ENCODE peak calls at places on chromosomes 12 and 14, in ten cellular contexts. One of them, this sample, is unnamed.

GRCh38 chr14:74495356-74495755 is 1.8 kb downstream of the ISCA2 start:
- DNase-seq in germinal center: no peak
- DNase-seq in NCI-H2029 treated with DMSO at 0.1 percent for 48 hours: no peak
- DNase-seq in kidney: no peak
- DNase-seq in HuH-7: no peak
- DNase-seq in GM12864: no peak
- DNase-seq in cardiac muscle cell: no peak
- DNase-seq in activated CD8-positive, alpha-beta T cell treated with anti-CD3 and anti-CD28 coated beads, Interleukin-2, amount 10 ng/mL, durations not matched to agents 7 days and 5 days: no peak
- DNase-seq in activated gamma-delta T cell treated with Interleukin-2 at 50 U/mL for 16 hours: no peak
- DNase-seq in neural crest cell: no peak
- DNase-seq in this sample: peak

GRCh38 chr14:101088395-101088667 is 184.8 kb upstream of the RTL1 start:
- DNase-seq in HuH-7: no peak
- DNase-seq in activated CD8-positive, alpha-beta T cell treated with anti-CD3 and anti-CD28 coated beads, Interleukin-2, amount 10 ng/mL, durations not matched to agents 7 days and 5 days: no peak
- DNase-seq in NCI-H2029 treated with DMSO at 0.1 percent for 48 hours: no peak
- DNase-seq in cardiac muscle cell: no peak
- DNase-seq in activated gamma-delta T cell treated with Interleukin-2 at 50 U/mL for 16 hours: no peak
- DNase-seq in kidney: peak
- DNase-seq in GM12864: no peak
- DNase-seq in germinal center: no peak
- DNase-seq in neural crest cell: no peak
- DNase-seq in this sample: no peak

GRCh38 chr12:113062502-113063395 is 6.2 kb downstream of the DTX1 start:
- DNase-seq in HuH-7: no peak
- DNase-seq in neural crest cell: no peak
- DNase-seq in GM12864: no peak
- DNase-seq in kidney: no peak
- DNase-seq in activated gamma-delta T cell treated with Interleukin-2 at 50 U/mL for 16 hours: no peak
- DNase-seq in activated CD8-positive, alpha-beta T cell treated with anti-CD3 and anti-CD28 coated beads, Interleukin-2, amount 10 ng/mL, durations not matched to agents 7 days and 5 days: no peak
- DNase-seq in NCI-H2029 treated with DMSO at 0.1 percent for 48 hours: no peak
- DNase-seq in germinal center: peak
- DNase-seq in cardiac muscle cell: no peak
- DNase-seq in this sample: no peak

GRCh38 chr14:104288272-104288671 is 149.9 kb downstream of the KIF26A start:
- DNase-seq in GM12864: no peak
- DNase-seq in germinal center: no peak
- DNase-seq in neural crest cell: no peak
- DNase-seq in kidney: peak
- DNase-seq in cardiac muscle cell: no peak
- DNase-seq in activated gamma-delta T cell treated with Interleukin-2 at 50 U/mL for 16 hours: no peak
- DNase-seq in NCI-H2029 treated with DMSO at 0.1 percent for 48 hours: no peak
- DNase-seq in HuH-7: no peak
- DNase-seq in activated CD8-positive, alpha-beta T cell treated with anti-CD3 and anti-CD28 coated beads, Interleukin-2, amount 10 ng/mL, durations not matched to agents 7 days and 5 days: no peak
- DNase-seq in this sample: no peak

GRCh38 chr12:20174776-20175175 is 193.6 kb upstream of the PDE3A start:
- DNase-seq in germinal center: no peak
- DNase-seq in cardiac muscle cell: no peak
- DNase-seq in GM12864: no peak
- DNase-seq in kidney: no peak
- DNase-seq in HuH-7: no peak
- DNase-seq in NCI-H2029 treated with DMSO at 0.1 percent for 48 hours: no peak
- DNase-seq in neural crest cell: no peak
- DNase-seq in activated CD8-positive, alpha-beta T cell treated with anti-CD3 and anti-CD28 coated beads, Interleukin-2, amount 10 ng/mL, durations not matched to agents 7 days and 5 days: no peak
- DNase-seq in activated gamma-delta T cell treated with Interleukin-2 at 50 U/mL for 16 hours: no peak
- DNase-seq in this sample: no peak

GRCh38 chr14:47509957-47510356 is 165.4 kb downstream of the MDGA2 start:
- DNase-seq in GM12864: no peak
- DNase-seq in activated CD8-positive, alpha-beta T cell treated with anti-CD3 and anti-CD28 coated beads, Interleukin-2, amount 10 ng/mL, durations not matched to agents 7 days and 5 days: no peak
- DNase-seq in NCI-H2029 treated with DMSO at 0.1 percent for 48 hours: no peak
- DNase-seq in HuH-7: no peak
- DNase-seq in germinal center: no peak
- DNase-seq in cardiac muscle cell: no peak
- DNase-seq in kidney: no peak
- DNase-seq in neural crest cell: no peak
- DNase-seq in activated gamma-delta T cell treated with Interleukin-2 at 50 U/mL for 16 hours: no peak
- DNase-seq in this sample: no peak

GRCh38 chr12:67966560-67966959 is 22.7 kb upstream of the IFNG-AS1 start:
- DNase-seq in NCI-H2029 treated with DMSO at 0.1 percent for 48 hours: no peak
- DNase-seq in HuH-7: no peak
- DNase-seq in activated CD8-positive, alpha-beta T cell treated with anti-CD3 and anti-CD28 coated beads, Interleukin-2, amount 10 ng/mL, durations not matched to agents 7 days and 5 days: no peak
- DNase-seq in germinal center: no peak
- DNase-seq in cardiac muscle cell: no peak
- DNase-seq in neural crest cell: no peak
- DNase-seq in kidney: no peak
- DNase-seq in GM12864: no peak
- DNase-seq in activated gamma-delta T cell treated with Interleukin-2 at 50 U/mL for 16 hours: no peak
- DNase-seq in this sample: peak

GRCh38 chr12:49838973-49839633 is 3.8 kb downstream of the BCDIN3D start:
- DNase-seq in germinal center: peak
- DNase-seq in GM12864: no peak
- DNase-seq in activated gamma-delta T cell treated with Interleukin-2 at 50 U/mL for 16 hours: peak
- DNase-seq in activated CD8-positive, alpha-beta T cell treated with anti-CD3 and anti-CD28 coated beads, Interleukin-2, amount 10 ng/mL, durations not matched to agents 7 days and 5 days: peak
- DNase-seq in neural crest cell: peak
- DNase-seq in cardiac muscle cell: peak
- DNase-seq in HuH-7: peak
- DNase-seq in kidney: no peak
- DNase-seq in NCI-H2029 treated with DMSO at 0.1 percent for 48 hours: peak
- DNase-seq in this sample: peak

GRCh38 chr12:123934829-123935228 is 37.8 kb downstream of the CCDC92 start:
- DNase-seq in neural crest cell: no peak
- DNase-seq in HuH-7: no peak
- DNase-seq in activated gamma-delta T cell treated with Interleukin-2 at 50 U/mL for 16 hours: no peak
- DNase-seq in kidney: peak
- DNase-seq in NCI-H2029 treated with DMSO at 0.1 percent for 48 hours: no peak
- DNase-seq in GM12864: no peak
- DNase-seq in germinal center: no peak
- DNase-seq in cardiac muscle cell: no peak
- DNase-seq in activated CD8-positive, alpha-beta T cell treated with anti-CD3 and anti-CD28 coated beads, Interleukin-2, amount 10 ng/mL, durations not matched to agents 7 days and 5 days: no peak
- DNase-seq in this sample: peak

This sample was measured in EH.